ENCODE peak calls at places on chromosomes 5 and 9, in five cellular contexts. O is activated CD4-positive, CD25-positive, alpha-beta regulatory T cell treated with anti-CD3 and anti-CD28 coated beads, Interleukin-2, amount 50 U/mL, for 72 hours; K is NCI-H1417; B is endodermal cell; R is stimulated activated CD4-positive, alpha-beta T cell treated with anti-CD3 and anti-CD28 coated beads, TNF-alpha, amount 100 ng/mL, for 24 hours. G is an unnamed sample.

GRCh38 chr9:100277166-100277979 is 75.4 kb downstream of the TEX10 start:
- DNase-seq in R (no peak), B (no peak), O (no peak), K (no peak), G (no peak)

GRCh38 chr5:167608708-167609272 is 682.7 kb upstream of the WWC1 start:
- DNase-seq in R (no peak), K (no peak), O (no peak), B (no peak), G (no peak)

GRCh38 chr9:17942498-17942897 is 363.6 kb downstream of the SH3GL2 start:
- DNase-seq in K (peak; percentile 1), B (no peak), R (no peak), O (no peak), G (no peak)

GRCh38 chr9:5478214-5478613 is 27.9 kb downstream of the CD274 start:
- DNase-seq in B (no peak), O (no peak), K (no peak), R (no peak), G (no peak)

GRCh38 chr5:178120661-178121357 is 7.5 kb downstream of the N4BP3 start:
- DNase-seq in R (peak; percentile 54), K (peak; percentile 94), B (peak; percentile 91), O (peak; percentile 63), G (peak; percentile 96)

GRCh38 chr5:76175051-76175666 is 92.0 kb downstream of the SV2C start:
- DNase-seq in O (peak; percentile 55), K (peak; percentile 61), B (peak; percentile 89), R (peak; percentile 11), G (peak; percentile 89)

GRCh38 chr5:177096162-177097015 is 9.7 kb downstream of the FGFR4 start:
- DNase-seq in O (no peak), B (peak; percentile 47), K (no peak), R (no peak), G (no peak)

GRCh38 chr5:6716634-6717149 is 3.5 kb downstream of the TENT4A start:
- DNase-seq in R (no peak), B (no peak), K (no peak), O (no peak), G (no peak)

GRCh38 chr9:136423432-136424146 is 13.1 kb downstream of the PMPCA start:
- DNase-seq in B (no peak), R (no peak), K (no peak), O (no peak), G (no peak)

GRCh38 chr9:137626448-137626847 is 7.6 kb downstream of the EHMT1 start:
- DNase-seq in B (no peak), R (no peak), O (no peak), K (no peak), G (no peak)

GRCh38 chr5:56612759-56613158 is 202.6 kb upstream of the MAP3K1 start:
- DNase-seq in R (no peak), K (no peak), B (no peak), O (no peak), G (no peak)

GRCh38 chr9:129270205-129270604 is 92.1 kb upstream of the IER5L start:
- DNase-seq in K (no peak), B (no peak), O (no peak), R (no peak), G (peak; percentile 53)

GRCh38 chr9:105290401-105290800 is 46.0 kb downstream of the SLC44A1 start:
- DNase-seq in O (no peak), K (no peak), B (no peak), R (no peak), G (no peak)

GRCh38 chr5:60843693-60844428 is at the start of gene ELOVL7:
- DNase-seq in O (no peak), B (peak; percentile 96), K (peak; percentile 92), R (peak; percentile 2), G (peak; percentile 89)

GRCh38 chr5:95261369-95262175 is 23.3 kb downstream of the MCTP1 start:
- DNase-seq in R (no peak), O (no peak), B (no peak), K (no peak), G (no peak)

GRCh38 chr5:8399471-8399870 is 530.5 kb downstream of the MTRR start:
- DNase-seq in R (no peak), O (no peak), B (no peak), K (no peak), G (no peak)

GRCh38 chr5:33180900-33181299 is 259.9 kb upstream of the TARS1 start:
- DNase-seq in B (no peak), R (no peak), O (no peak), K (no peak), G (no peak)

GRCh38 chr5:112738180-112738560 is 485 bp downstream of the APC start:
- DNase-seq in O (no peak), B (peak; percentile 59), R (no peak), K (peak; percentile 20), G (no peak)

G was measured in mucosa of descending colon.